ENCODE peak calls at places on chromosome 14, in seven cellular contexts. V, Q, A, N, E, S and M are unnamed samples.

GRCh38 chr14:91554535-91555332 is 44.6 kb upstream of the PPP4R3A start:
- DNase-seq in E (no peak), V (no peak), S (no peak), A (no peak), N (no peak), Q (no peak), M (no peak)

GRCh38 chr14:94601961-94602391 is 10.2 kb upstream of the SERPINA3 start:
- DNase-seq in S (no peak), N (no peak), A (peak), Q (peak), V (no peak), E (no peak), M (no peak)

GRCh38 chr14:47278233-47278842 is 397.1 kb downstream of the MDGA2 start:
- DNase-seq in V (peak), S (no peak), E (peak), Q (no peak), A (peak), N (peak), M (peak)

GRCh38 chr14:23118506-23119361 is at the start of gene CEBPE:
- DNase-seq in N (no peak), A (no peak), V (no peak), S (no peak), Q (no peak), E (peak), M (no peak)

GRCh38 chr14:77339407-77339806 is 18.6 kb downstream of the GSTZ1 start:
- DNase-seq in S (no peak), V (no peak), E (no peak), N (no peak), A (no peak), Q (no peak), M (no peak)

GRCh38 chr14:99121027-99121875 is 150.7 kb downstream of the BCL11B start:
- DNase-seq in V (no peak), E (peak), Q (no peak), N (no peak), S (no peak), A (no peak), M (no peak)

GRCh38 chr14:30260772-30261607 is 298.0 kb upstream of the G2E3 start:
- DNase-seq in S (no peak), E (no peak), N (no peak), V (no peak), Q (no peak), A (no peak), M (no peak)

GRCh38 chr14:58131386-58131785 is 20.6 kb downstream of the ARMH4 start:
- DNase-seq in S (no peak), N (no peak), A (peak), Q (no peak), E (no peak), V (no peak), M (no peak)

GRCh38 chr14:70188292-70188607 is 501 bp downstream of the SLC8A3 start:
- DNase-seq in S (no peak), V (no peak), A (no peak), N (peak), Q (no peak), E (peak), M (no peak)

GRCh38 chr14:94936411-94936892 is 166.5 kb upstream of the GSC start:
- DNase-seq in V (peak), S (no peak), Q (no peak), A (no peak), E (no peak), N (no peak), M (peak)

GRCh38 chr14:98907981-98908544 is 363.9 kb downstream of the BCL11B start:
- DNase-seq in Q (no peak), A (no peak), N (no peak), V (no peak), S (no peak), E (no peak), M (no peak)

GRCh38 chr14:65637780-65638179 is 225.2 kb downstream of the FUT8 start:
- DNase-seq in V (no peak), A (no peak), N (peak), S (no peak), Q (no peak), E (peak), M (no peak)

GRCh38 chr14:50830932-50831703 is at the start of gene NIN:
- DNase-seq in Q (peak), E (peak), V (peak), S (no peak), N (peak), A (peak), M (peak)

GRCh38 chr14:65949711-65950516 is 536.3 kb upstream of the CCDC196 start:
- DNase-seq in A (peak), N (peak), V (peak), E (peak), S (no peak), Q (peak), M (peak)

GRCh38 chr14:99466719-99467118 is 13.9 kb downstream of the SETD3 start:
- DNase-seq in N (no peak), S (no peak), E (no peak), V (no peak), Q (no peak), A (no peak), M (no peak)

GRCh38 chr14:100530270-100531072 is 56.7 kb downstream of the BEGAIN start:
- DNase-seq in V (no peak), E (peak), N (no peak), Q (peak), A (no peak), S (no peak), M (no peak)

GRCh38 chr14:38839743-38840375 is 263.2 kb downstream of the SEC23A start:
- DNase-seq in A (peak), V (no peak), S (no peak), N (no peak), E (no peak), Q (no peak), M (no peak)

GRCh38 chr14:74475678-74476077 is 17.4 kb downstream of the NPC2 start:
- DNase-seq in S (no peak), E (no peak), V (no peak), A (no peak), N (no peak), Q (no peak), M (no peak)

GRCh38 chr14:49886523-49886922 is 6.4 kb upstream of the ARF6 start:
- DNase-seq in Q (no peak), A (no peak), V (no peak), S (no peak), N (no peak), E (peak), M (no peak)

GRCh38 chr14:24092960-24093900 is 881 bp upstream of the PCK2 start:
- DNase-seq in E (no peak), A (no peak), Q (no peak), N (no peak), V (no peak), S (no peak), M (no peak)

GRCh38 chr14:93977790-93978581 is 1.6 kb upstream of the ASB2 start:
- DNase-seq in V (no peak), E (peak), Q (no peak), A (no peak), N (peak), S (no peak), M (no peak)

GRCh38 chr14:93712079-93712837 is 76.0 kb downstream of the PRIMA1 start:
- DNase-seq in Q (no peak), N (no peak), E (no peak), V (peak), A (no peak), S (no peak), M (no peak)

GRCh38 chr14:80624581-80624980 is 317.0 kb downstream of the CEP128 start:
- DNase-seq in V (no peak), S (no peak), Q (no peak), N (no peak), A (no peak), E (no peak), M (no peak)

GRCh38 chr14:23631702-23632460 is 4.3 kb upstream of the DHRS2 start:
- DNase-seq in E (peak), A (peak), V (peak), N (peak), Q (no peak), S (no peak), M (peak)

GRCh38 chr14:69481815-69482568 is 2.5 kb upstream of the PLEKHD1 start:
- DNase-seq in E (no peak), S (no peak), V (no peak), N (no peak), Q (no peak), A (no peak), M (no peak)

GRCh38 chr14:32197919-32198318 is 3.9 kb upstream of the RNU6-7 start:
- DNase-seq in V (no peak), A (no peak), N (no peak), S (no peak), Q (no peak), E (no peak), M (no peak)

GRCh38 chr14:53054457-53054856 is 98.7 kb downstream of the DDHD1 start:
- DNase-seq in S (no peak), N (no peak), Q (no peak), V (no peak), A (no peak), E (no peak), M (no peak)

GRCh38 chr14:101017806-101018560 is 114.5 kb upstream of the RTL1 start:
- DNase-seq in N (no peak), Q (peak), E (no peak), A (no peak), S (no peak), V (no peak), M (no peak)